ENCODE peak calls at places on chromosome 21, in five cellular contexts. U, H, I, Y and N are unnamed samples.

GRCh38 chr21:41678944-41679343 is 87.9 kb downstream of the RIPK4 start:
- DNase-seq in U (no peak), H (peak; percentile 95), I (no peak), Y (no peak), N (no peak)

GRCh38 chr21:45266518-45267389 is 20.9 kb downstream of the POFUT2 start:
- DNase-seq in U (no peak), H (no peak), I (peak; percentile 66), Y (no peak), N (peak; percentile 44)

GRCh38 chr21:43702785-43703067 is 16.2 kb upstream of the PDXK start:
- DNase-seq in U (no peak), H (no peak), I (no peak), Y (no peak), N (no peak)

GRCh38 chr21:35156293-35156976 is 107.3 kb upstream of the RUNX1 start:
- DNase-seq in U (no peak), H (no peak), I (no peak), Y (no peak), N (no peak)

GRCh38 chr21:14526816-14527689 is 19.1 kb downstream of the SAMSN1 start:
- DNase-seq in U (no peak), H (no peak), I (no peak), Y (no peak), N (no peak)

GRCh38 chr21:42799516-42799915 is 79.8 kb downstream of the WDR4 start:
- DNase-seq in U (no peak), H (no peak), I (no peak), Y (no peak), N (no peak)

GRCh38 chr21:15701845-15702244 is 27.9 kb upstream of the USP25 start:
- DNase-seq in U (no peak), H (no peak), I (no peak), Y (no peak), N (no peak)

GRCh38 chr21:36987845-36988244 is 18.7 kb upstream of the RIPPLY3 start:
- DNase-seq in U (no peak), H (no peak), I (no peak), Y (no peak), N (no peak)

GRCh38 chr21:31634993-31635392 is 24.5 kb upstream of the SOD1 start:
- DNase-seq in U (no peak), H (no peak), I (no peak), Y (no peak), N (no peak)

GRCh38 chr21:37204580-37204979 is 62.6 kb downstream of the VPS26C start:
- DNase-seq in U (no peak), H (no peak), I (no peak), Y (no peak), N (no peak)

GRCh38 chr21:26374817-26375216 is 198.3 kb downstream of the CYYR1 start:
- DNase-seq in U (no peak), H (no peak), I (no peak), Y (no peak), N (no peak)

GRCh38 chr21:42376338-42376982 is 10.1 kb upstream of the TFF1 start:
- DNase-seq in U (no peak), H (no peak), I (peak; percentile 2), Y (no peak), N (no peak)

GRCh38 chr21:35025206-35026152 is 23.6 kb downstream of the RUNX1 start:
- DNase-seq in U (no peak), H (no peak), I (peak; percentile 59), Y (no peak), N (no peak)

GRCh38 chr21:41396452-41397107 is 29.5 kb upstream of the MX1 start:
- DNase-seq in U (no peak), H (peak; percentile 48), I (peak; percentile 81), Y (no peak), N (no peak)

GRCh38 chr21:22395965-22396364 is 1397.8 kb downstream of the NCAM2 start:
- DNase-seq in U (no peak), H (no peak), I (no peak), Y (no peak), N (no peak)

GRCh38 chr21:36282568-36283230 is 37.3 kb upstream of the MORC3 start:
- DNase-seq in U (no peak), H (no peak), I (no peak), Y (no peak), N (no peak)

GRCh38 chr21:15121097-15121654 is 56.4 kb upstream of the NRIP1 start:
- DNase-seq in U (no peak), H (no peak), I (no peak), Y (no peak), N (no peak)

GRCh38 chr21:29217818-29218252 is 80.9 kb upstream of the BACH1 start:
- DNase-seq in U (no peak), H (no peak), I (no peak), Y (no peak), N (no peak)

GRCh38 chr21:45870851-45871615 is 110.5 kb upstream of the COL6A1 start:
- DNase-seq in U (no peak), H (no peak), I (no peak), Y (no peak), N (no peak)